ENCODE peak calls at places on chromosomes 2 and 18, in nine cellular contexts. One of them, this sample, is unnamed.

GRCh38 chr2:169285528-169285927 is 76.8 kb downstream of the LRP2 start:
- DNase-seq in NCI-H510A: no peak
- DNase-seq in HTR-8/SVneo: no peak
- DNase-seq in right cardiac atrium: no peak
- DNase-seq in activated effector memory CD4-positive, alpha-beta T cell treated with anti-CD3 and anti-CD28 coated beads, Interleukin-2, amount 50 U/mL, for 16 hours: no peak
- DNase-seq in astrocyte of the spinal cord: no peak
- DNase-seq in T-helper 2 cell: no peak
- DNase-seq in NCI-H1105 treated with DMSO at 0.1 percent for 48 hours: no peak
- DNase-seq in naive thymus-derived CD8-positive, alpha-beta T cell: no peak
- DNase-seq in this sample: no peak

GRCh38 chr2:183010112-183010511 is 28.1 kb downstream of the NCKAP1 start:
- DNase-seq in HTR-8/SVneo: peak
- DNase-seq in activated effector memory CD4-positive, alpha-beta T cell treated with anti-CD3 and anti-CD28 coated beads, Interleukin-2, amount 50 U/mL, for 16 hours: no peak
- DNase-seq in NCI-H1105 treated with DMSO at 0.1 percent for 48 hours: no peak
- DNase-seq in T-helper 2 cell: no peak
- DNase-seq in NCI-H510A: peak
- DNase-seq in right cardiac atrium: no peak
- DNase-seq in naive thymus-derived CD8-positive, alpha-beta T cell: no peak
- DNase-seq in astrocyte of the spinal cord: peak
- DNase-seq in this sample: peak

GRCh38 chr2:188159484-188159883 is 132.2 kb upstream of the GULP1 start:
- DNase-seq in activated effector memory CD4-positive, alpha-beta T cell treated with anti-CD3 and anti-CD28 coated beads, Interleukin-2, amount 50 U/mL, for 16 hours: no peak
- DNase-seq in naive thymus-derived CD8-positive, alpha-beta T cell: no peak
- DNase-seq in T-helper 2 cell: no peak
- DNase-seq in NCI-H1105 treated with DMSO at 0.1 percent for 48 hours: no peak
- DNase-seq in right cardiac atrium: no peak
- DNase-seq in NCI-H510A: no peak
- DNase-seq in astrocyte of the spinal cord: no peak
- DNase-seq in HTR-8/SVneo: no peak
- DNase-seq in this sample: no peak

GRCh38 chr2:100011272-100011711 is 131.1 kb downstream of the AFF3 start:
- DNase-seq in NCI-H510A: no peak
- DNase-seq in astrocyte of the spinal cord: peak
- DNase-seq in HTR-8/SVneo: peak
- DNase-seq in T-helper 2 cell: no peak
- DNase-seq in naive thymus-derived CD8-positive, alpha-beta T cell: no peak
- DNase-seq in NCI-H1105 treated with DMSO at 0.1 percent for 48 hours: no peak
- DNase-seq in right cardiac atrium: no peak
- DNase-seq in activated effector memory CD4-positive, alpha-beta T cell treated with anti-CD3 and anti-CD28 coated beads, Interleukin-2, amount 50 U/mL, for 16 hours: no peak
- DNase-seq in this sample: peak

GRCh38 chr2:4219121-4219520 is 515.7 kb downstream of the DCDC2C start:
- DNase-seq in NCI-H510A: no peak
- DNase-seq in HTR-8/SVneo: no peak
- DNase-seq in NCI-H1105 treated with DMSO at 0.1 percent for 48 hours: no peak
- DNase-seq in naive thymus-derived CD8-positive, alpha-beta T cell: no peak
- DNase-seq in right cardiac atrium: no peak
- DNase-seq in T-helper 2 cell: no peak
- DNase-seq in activated effector memory CD4-positive, alpha-beta T cell treated with anti-CD3 and anti-CD28 coated beads, Interleukin-2, amount 50 U/mL, for 16 hours: no peak
- DNase-seq in astrocyte of the spinal cord: no peak
- DNase-seq in this sample: no peak

GRCh38 chr2:40240067-40240466 is 211.8 kb downstream of the SLC8A1 start:
- DNase-seq in activated effector memory CD4-positive, alpha-beta T cell treated with anti-CD3 and anti-CD28 coated beads, Interleukin-2, amount 50 U/mL, for 16 hours: no peak
- DNase-seq in HTR-8/SVneo: peak
- DNase-seq in naive thymus-derived CD8-positive, alpha-beta T cell: no peak
- DNase-seq in NCI-H510A: no peak
- DNase-seq in astrocyte of the spinal cord: peak
- DNase-seq in NCI-H1105 treated with DMSO at 0.1 percent for 48 hours: peak
- DNase-seq in right cardiac atrium: peak
- DNase-seq in T-helper 2 cell: no peak
- DNase-seq in this sample: peak

GRCh38 chr2:128978155-128978707 is 659.6 kb upstream of the HS6ST1 start:
- DNase-seq in naive thymus-derived CD8-positive, alpha-beta T cell: no peak
- DNase-seq in T-helper 2 cell: no peak
- DNase-seq in activated effector memory CD4-positive, alpha-beta T cell treated with anti-CD3 and anti-CD28 coated beads, Interleukin-2, amount 50 U/mL, for 16 hours: no peak
- DNase-seq in astrocyte of the spinal cord: no peak
- DNase-seq in NCI-H1105 treated with DMSO at 0.1 percent for 48 hours: no peak
- DNase-seq in right cardiac atrium: no peak
- DNase-seq in NCI-H510A: no peak
- DNase-seq in HTR-8/SVneo: no peak
- DNase-seq in this sample: no peak

GRCh38 chr2:129799036-129799958 is 180.2 kb upstream of the RAB6C start:
- DNase-seq in NCI-H510A: no peak
- DNase-seq in T-helper 2 cell: no peak
- DNase-seq in right cardiac atrium: no peak
- DNase-seq in NCI-H1105 treated with DMSO at 0.1 percent for 48 hours: no peak
- DNase-seq in HTR-8/SVneo: no peak
- DNase-seq in activated effector memory CD4-positive, alpha-beta T cell treated with anti-CD3 and anti-CD28 coated beads, Interleukin-2, amount 50 U/mL, for 16 hours: no peak
- DNase-seq in naive thymus-derived CD8-positive, alpha-beta T cell: no peak
- DNase-seq in astrocyte of the spinal cord: no peak
- DNase-seq in this sample: no peak

GRCh38 chr2:65366595-65367125 is 65.7 kb downstream of the SPRED2 start:
- DNase-seq in NCI-H1105 treated with DMSO at 0.1 percent for 48 hours: peak
- DNase-seq in T-helper 2 cell: no peak
- DNase-seq in HTR-8/SVneo: peak
- DNase-seq in NCI-H510A: peak
- DNase-seq in astrocyte of the spinal cord: peak
- DNase-seq in activated effector memory CD4-positive, alpha-beta T cell treated with anti-CD3 and anti-CD28 coated beads, Interleukin-2, amount 50 U/mL, for 16 hours: peak
- DNase-seq in naive thymus-derived CD8-positive, alpha-beta T cell: no peak
- DNase-seq in right cardiac atrium: no peak
- DNase-seq in this sample: peak

GRCh38 chr18:69951182-69951581 is 3.5 kb upstream of the CD226 start:
- DNase-seq in HTR-8/SVneo: peak
- DNase-seq in T-helper 2 cell: no peak
- DNase-seq in naive thymus-derived CD8-positive, alpha-beta T cell: no peak
- DNase-seq in NCI-H510A: no peak
- DNase-seq in NCI-H1105 treated with DMSO at 0.1 percent for 48 hours: no peak
- DNase-seq in astrocyte of the spinal cord: peak
- DNase-seq in activated effector memory CD4-positive, alpha-beta T cell treated with anti-CD3 and anti-CD28 coated beads, Interleukin-2, amount 50 U/mL, for 16 hours: no peak
- DNase-seq in right cardiac atrium: no peak
- DNase-seq in this sample: no peak

GRCh38 chr18:77671456-77672167 is 422.0 kb downstream of the GALR1 start:
- DNase-seq in NCI-H1105 treated with DMSO at 0.1 percent for 48 hours: no peak
- DNase-seq in NCI-H510A: no peak
- DNase-seq in HTR-8/SVneo: no peak
- DNase-seq in right cardiac atrium: no peak
- DNase-seq in naive thymus-derived CD8-positive, alpha-beta T cell: no peak
- DNase-seq in T-helper 2 cell: no peak
- DNase-seq in astrocyte of the spinal cord: no peak
- DNase-seq in activated effector memory CD4-positive, alpha-beta T cell treated with anti-CD3 and anti-CD28 coated beads, Interleukin-2, amount 50 U/mL, for 16 hours: no peak
- DNase-seq in this sample: no peak

GRCh38 chr2:105595536-105595935 is 149.2 kb upstream of the NCK2 start:
- DNase-seq in T-helper 2 cell: no peak
- DNase-seq in right cardiac atrium: no peak
- DNase-seq in NCI-H510A: no peak
- DNase-seq in HTR-8/SVneo: peak
- DNase-seq in astrocyte of the spinal cord: no peak
- DNase-seq in activated effector memory CD4-positive, alpha-beta T cell treated with anti-CD3 and anti-CD28 coated beads, Interleukin-2, amount 50 U/mL, for 16 hours: no peak
- DNase-seq in naive thymus-derived CD8-positive, alpha-beta T cell: no peak
- DNase-seq in NCI-H1105 treated with DMSO at 0.1 percent for 48 hours: no peak
- DNase-seq in this sample: no peak

GRCh38 chr2:116719841-116720240 is 1094.7 kb upstream of the DDX18 start:
- DNase-seq in astrocyte of the spinal cord: peak
- DNase-seq in NCI-H510A: peak
- DNase-seq in NCI-H1105 treated with DMSO at 0.1 percent for 48 hours: peak
- DNase-seq in HTR-8/SVneo: no peak
- DNase-seq in naive thymus-derived CD8-positive, alpha-beta T cell: no peak
- DNase-seq in T-helper 2 cell: no peak
- DNase-seq in right cardiac atrium: no peak
- DNase-seq in activated effector memory CD4-positive, alpha-beta T cell treated with anti-CD3 and anti-CD28 coated beads, Interleukin-2, amount 50 U/mL, for 16 hours: no peak
- DNase-seq in this sample: peak

GRCh38 chr2:30645081-30645744 is 162.0 kb downstream of the CAPN13 start:
- DNase-seq in T-helper 2 cell: no peak
- DNase-seq in right cardiac atrium: no peak
- DNase-seq in astrocyte of the spinal cord: no peak
- DNase-seq in HTR-8/SVneo: no peak
- DNase-seq in NCI-H1105 treated with DMSO at 0.1 percent for 48 hours: no peak
- DNase-seq in naive thymus-derived CD8-positive, alpha-beta T cell: no peak
- DNase-seq in NCI-H510A: peak
- DNase-seq in activated effector memory CD4-positive, alpha-beta T cell treated with anti-CD3 and anti-CD28 coated beads, Interleukin-2, amount 50 U/mL, for 16 hours: no peak
- DNase-seq in this sample: no peak

GRCh38 chr2:3494984-3495666 is 24.2 kb downstream of the ADI1 start:
- DNase-seq in T-helper 2 cell: no peak
- DNase-seq in NCI-H1105 treated with DMSO at 0.1 percent for 48 hours: no peak
- DNase-seq in astrocyte of the spinal cord: no peak
- DNase-seq in HTR-8/SVneo: no peak
- DNase-seq in activated effector memory CD4-positive, alpha-beta T cell treated with anti-CD3 and anti-CD28 coated beads, Interleukin-2, amount 50 U/mL, for 16 hours: no peak
- DNase-seq in right cardiac atrium: no peak
- DNase-seq in NCI-H510A: no peak
- DNase-seq in naive thymus-derived CD8-positive, alpha-beta T cell: no peak
- DNase-seq in this sample: no peak

GRCh38 chr2:185145316-185146121 is 547.2 kb downstream of the ZNF804A start:
- DNase-seq in NCI-H510A: peak
- DNase-seq in astrocyte of the spinal cord: no peak
- DNase-seq in activated effector memory CD4-positive, alpha-beta T cell treated with anti-CD3 and anti-CD28 coated beads, Interleukin-2, amount 50 U/mL, for 16 hours: no peak
- DNase-seq in HTR-8/SVneo: no peak
- DNase-seq in NCI-H1105 treated with DMSO at 0.1 percent for 48 hours: no peak
- DNase-seq in naive thymus-derived CD8-positive, alpha-beta T cell: no peak
- DNase-seq in T-helper 2 cell: no peak
- DNase-seq in right cardiac atrium: no peak
- DNase-seq in this sample: no peak

GRCh38 chr2:239268082-239268481 is 132.7 kb downstream of the HDAC4 start:
- DNase-seq in HTR-8/SVneo: no peak
- DNase-seq in NCI-H1105 treated with DMSO at 0.1 percent for 48 hours: no peak
- DNase-seq in NCI-H510A: no peak
- DNase-seq in right cardiac atrium: no peak
- DNase-seq in astrocyte of the spinal cord: no peak
- DNase-seq in naive thymus-derived CD8-positive, alpha-beta T cell: no peak
- DNase-seq in activated effector memory CD4-positive, alpha-beta T cell treated with anti-CD3 and anti-CD28 coated beads, Interleukin-2, amount 50 U/mL, for 16 hours: no peak
- DNase-seq in T-helper 2 cell: no peak
- DNase-seq in this sample: no peak